ENCODE peak calls at places on chromosomes 1 and 21, in six cellular contexts. K is A549, F is IMR-90, V is HepG2, H is K562, S is GM12878. C is an unnamed sample.

GRCh38 chr21:16070207-16070651 is 340.4 kb downstream of the USP25 start:
- DNase-seq in K (no peak), F (no peak), V (no peak), H (no peak), S (no peak), C (peak)

GRCh38 chr1:216285052-216285451 is 138.2 kb downstream of the USH2A start:
- DNase-seq in K (no peak), F (no peak), V (no peak), H (no peak), S (no peak), C (no peak)

GRCh38 chr1:37171651-37172050 is 137.3 kb upstream of the GRIK3 start:
- DNase-seq in K (no peak), F (no peak), V (no peak), H (no peak), S (no peak), C (no peak)

GRCh38 chr1:231272880-231273279 is 31.9 kb downstream of the GNPAT start:
- DNase-seq in K (no peak), F (peak), V (no peak), H (no peak), S (no peak), C (no peak)

GRCh38 chr1:155005076-155005971 is 2.7 kb downstream of the ZBTB7B start:
- DNase-seq in K (no peak), F (no peak), V (no peak), H (no peak), S (no peak), C (no peak)

GRCh38 chr1:86852737-86853408 is 61.1 kb downstream of the SELENOF start:
- DNase-seq in K (no peak), F (no peak), V (peak), H (no peak), S (no peak), C (no peak)

GRCh38 chr1:15260418-15261154 is 13.6 kb downstream of the FHAD1 start:
- DNase-seq in K (no peak), F (peak), V (peak), H (peak), S (no peak), C (no peak)

GRCh38 chr21:32094792-32095191 is 184.1 kb downstream of the MIS18A start:
- DNase-seq in K (peak), F (peak), V (no peak), H (no peak), S (no peak), C (no peak)

GRCh38 chr1:112714313-112715263 is 544 bp downstream of the PPM1J start:
- DNase-seq in K (no peak), F (no peak), V (no peak), H (peak), S (no peak), C (peak)

GRCh38 chr21:39863111-39863510 is 4.1 kb upstream of the PCP4 start:
- DNase-seq in K (no peak), F (no peak), V (no peak), H (no peak), S (no peak), C (no peak)

GRCh38 chr1:156862602-156863599 is 2.2 kb downstream of the NTRK1 start:
- DNase-seq in K (no peak), F (no peak), V (no peak), H (peak), S (no peak), C (no peak)
- TF ChIP-seq CTCF in K (no peak), F (no peak), V (no peak), H (no peak), S (no peak), C (no peak)

GRCh38 chr1:66090863-66091457 is 298.3 kb downstream of the PDE4B start:
- DNase-seq in K (no peak), F (no peak), V (no peak), H (no peak), S (no peak), C (no peak)
- TF ChIP-seq SMC3 in K (no peak), F (no peak), V (no peak), H (no peak), S (no peak), C (no peak)

GRCh38 chr1:23664837-23665795 is 26.5 kb upstream of the RPL11 start:
- DNase-seq in K (no peak), F (no peak), V (peak), H (no peak), S (peak), C (peak)
- TF ChIP-seq CTCF in K (peak), F (peak), V (peak), H (peak), S (peak), C (peak)

DNA sequence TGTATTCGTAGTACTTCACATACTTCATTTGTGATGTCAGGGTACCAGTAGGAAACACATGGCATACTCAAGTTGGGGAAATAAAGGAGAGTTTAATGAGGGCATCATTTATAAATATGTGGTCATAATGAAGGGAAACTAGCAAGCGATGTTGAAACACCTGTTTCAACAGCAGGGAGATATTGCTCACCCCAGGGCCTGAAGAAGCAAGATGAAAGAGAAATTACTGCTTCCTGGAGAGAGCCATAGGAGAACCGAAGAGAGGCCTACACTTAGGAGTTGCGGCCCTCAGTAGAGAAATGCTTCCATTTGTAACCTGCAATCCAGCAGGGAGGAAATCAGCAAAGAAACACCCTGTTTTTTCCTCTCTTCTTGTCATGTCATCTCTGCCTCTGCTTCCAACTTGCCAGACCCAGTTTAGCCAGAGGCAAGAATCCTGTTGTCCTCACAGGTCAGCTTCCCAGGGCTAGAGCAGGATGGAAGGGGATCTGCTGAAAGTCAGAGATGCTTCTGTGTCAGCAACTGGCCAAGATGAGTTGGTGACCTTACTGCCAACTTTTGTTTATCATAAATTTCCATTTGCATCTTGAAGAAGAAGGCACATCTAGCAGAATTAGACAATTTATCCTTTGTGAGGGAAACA is 67.6 kb upstream of the TSPAN2 start:
- DNase-seq in K (no peak), F (no peak), V (no peak), H (no peak), S (no peak), C (no peak)
- TF ChIP-seq SMC3 in K (no peak), F (no peak), V (no peak), H (no peak), S (no peak), C (no peak)

GRCh38 chr1:167060141-167061072 is 29.8 kb downstream of the GPA33 start:
- DNase-seq in K (no peak), F (no peak), V (no peak), H (peak), S (no peak), C (no peak)
- TF ChIP-seq CTCF in K (no peak), F (peak), V (no peak), H (no peak), S (peak), C (peak)

GRCh38 chr1:64839270-64839669 is 94.4 kb downstream of the RAVER2 start:
- DNase-seq in K (no peak), F (no peak), V (no peak), H (no peak), S (no peak), C (no peak)

GRCh38 chr1:64836792-64837191 is 91.9 kb downstream of the RAVER2 start:
- DNase-seq in K (no peak), F (no peak), V (no peak), H (no peak), S (no peak), C (no peak)

GRCh38 chr1:64839732-64840405 is 95.0 kb downstream of the RAVER2 start:
- DNase-seq in K (no peak), F (no peak), V (no peak), H (no peak), S (no peak), C (no peak)

GRCh38 chr1:64838486-64838885 is 93.6 kb downstream of the RAVER2 start:
- DNase-seq in K (no peak), F (no peak), V (no peak), H (no peak), S (no peak), C (no peak)

GRCh38 chr1:64834734-64835133 is 89.9 kb downstream of the RAVER2 start:
- DNase-seq in K (no peak), F (peak), V (no peak), H (no peak), S (no peak), C (no peak)
- TF ChIP-seq SMC3 in K (no peak), F (no peak), V (no peak), H (no peak), S (no peak), C (no peak)

C was measured in SK-N-SH.